ENCODE peak calls at places on chromosomes 3 and 15, in eight cellular contexts. K is NCI-H1417; O is T-helper 17 cell; C is AG10803; U is NCI-H1092; Y is cardiac muscle cell; P is activated CD4-positive, alpha-beta memory T cell treated with anti-CD3 and anti-CD28 coated beads, Interleukin-2, amount 10 ng/mL, durations not matched to agents 7 days and 5 days; Q is astrocyte of the hippocampus. M is an unnamed sample.

GRCh38 chr3:66039590-66039887 is 821 bp upstream of the MAGI1 start:
- DNase-seq in K (peak), O (no peak), C (peak), U (no peak), Y (peak), P (no peak), Q (no peak), M (peak)

GRCh38 chr3:29065211-29065785 is 215.6 kb upstream of the RBMS3 start:
- DNase-seq in K (peak), O (no peak), C (peak), U (peak), Y (peak), P (no peak), Q (peak), M (peak)

GRCh38 chr3:15499536-15499935 is 22.0 kb downstream of the COLQ start:
- DNase-seq in K (no peak), O (no peak), C (peak), U (no peak), Y (no peak), P (no peak), Q (no peak), M (peak)

GRCh38 chr15:56124391-56124790 is 119.3 kb downstream of the RFX7 start:
- DNase-seq in K (no peak), O (no peak), C (no peak), U (no peak), Y (no peak), P (no peak), Q (no peak), M (peak)

GRCh38 chr3:52200981-52201679 is 3.2 kb downstream of the ALAS1 start:
- DNase-seq in K (no peak), O (no peak), C (no peak), U (no peak), Y (no peak), P (no peak), Q (no peak), M (peak)

GRCh38 chr3:37198996-37199395 is 24.6 kb upstream of the LRRFIP2 start:
- DNase-seq in K (no peak), O (no peak), C (peak), U (no peak), Y (no peak), P (no peak), Q (peak), M (peak)

GRCh38 chr3:113008117-113008516 is 17.3 kb downstream of the GTPBP8 start:
- DNase-seq in K (no peak), O (no peak), C (peak), U (no peak), Y (no peak), P (no peak), Q (no peak), M (no peak)

GRCh38 chr3:129690406-129690805 is 83.9 kb upstream of the PLXND1 start:
- DNase-seq in K (peak), O (no peak), C (peak), U (peak), Y (peak), P (peak), Q (peak), M (peak)

GRCh38 chr3:177729939-177730700 is 532.8 kb upstream of the TBL1XR1 start:
- DNase-seq in K (peak), O (no peak), C (peak), U (peak), Y (no peak), P (no peak), Q (peak), M (no peak)

GRCh38 chr3:65960087-65960486 is 78.6 kb downstream of the MAGI1 start:
- DNase-seq in K (no peak), O (no peak), C (peak), U (no peak), Y (no peak), P (no peak), Q (peak), M (peak)

GRCh38 chr3:196938124-196938523 is 4.2 kb downstream of the NCBP2 start:
- DNase-seq in K (no peak), O (no peak), C (no peak), U (no peak), Y (no peak), P (no peak), Q (no peak), M (no peak)

GRCh38 chr15:83474578-83474977 is 27.4 kb downstream of the SH3GL3 start:
- DNase-seq in K (no peak), O (no peak), C (no peak), U (no peak), Y (no peak), P (no peak), Q (no peak), M (no peak)

GRCh38 chr3:126798521-126798920 is 94.5 kb downstream of the CHCHD6 start:
- DNase-seq in K (no peak), O (no peak), C (no peak), U (no peak), Y (no peak), P (no peak), Q (peak), M (peak)

GRCh38 chr3:882526-882925 is 210.3 kb upstream of the CNTN6 start:
- DNase-seq in K (no peak), O (no peak), C (peak), U (no peak), Y (no peak), P (no peak), Q (peak), M (peak)

GRCh38 chr3:107798381-107798780 is 275.6 kb downstream of the BBX start:
- DNase-seq in K (no peak), O (no peak), C (peak), U (no peak), Y (no peak), P (no peak), Q (peak), M (peak)

GRCh38 chr3:11499144-11499543 is 144.6 kb downstream of the VGLL4 start:
- DNase-seq in K (no peak), O (no peak), C (peak), U (no peak), Y (no peak), P (no peak), Q (peak), M (peak)

GRCh38 chr3:127694467-127695215 is 21.9 kb downstream of the ABTB1 start:
- DNase-seq in K (peak), O (peak), C (peak), U (peak), Y (no peak), P (peak), Q (peak), M (no peak)

GRCh38 chr15:78059110-78059839 is 18.2 kb downstream of the TBC1D2B start:
- DNase-seq in K (no peak), O (no peak), C (no peak), U (no peak), Y (no peak), P (no peak), Q (no peak), M (no peak)

GRCh38 chr15:56886450-56886856 is 32.0 kb upstream of the TCF12 start:
- DNase-seq in K (no peak), O (no peak), C (no peak), U (no peak), Y (no peak), P (no peak), Q (no peak), M (peak)

GRCh38 chr15:62985768-62986167 is 56.8 kb upstream of the TPM1 start:
- DNase-seq in K (no peak), O (no peak), C (peak), U (no peak), Y (no peak), P (no peak), Q (peak), M (peak)

GRCh38 chr3:101973163-101973505 is 123.8 kb downstream of the NFKBIZ start:
- DNase-seq in K (no peak), O (no peak), C (no peak), U (no peak), Y (no peak), P (no peak), Q (no peak), M (no peak)

GRCh38 chr15:91965501-91966180 is 112.1 kb downstream of the SLCO3A1 start:
- DNase-seq in K (no peak), O (no peak), C (peak), U (no peak), Y (no peak), P (no peak), Q (peak), M (peak)

GRCh38 chr3:66582721-66583141 is 81.9 kb upstream of the LRIG1 start:
- DNase-seq in K (no peak), O (no peak), C (peak), U (no peak), Y (no peak), P (peak), Q (peak), M (peak)

GRCh38 chr3:51622868-51623267 is 48.2 kb upstream of the TEX264 start:
- DNase-seq in K (no peak), O (no peak), C (peak), U (peak), Y (no peak), P (no peak), Q (no peak), M (peak)

GRCh38 chr15:69939513-69940440 is 157.9 kb downstream of the TLE3 start:
- DNase-seq in K (no peak), O (no peak), C (no peak), U (no peak), Y (peak), P (no peak), Q (peak), M (no peak)

GRCh38 chr3:185381321-185381720 is 18.4 kb downstream of the MAP3K13 start:
- DNase-seq in K (no peak), O (no peak), C (no peak), U (no peak), Y (no peak), P (no peak), Q (no peak), M (no peak)

GRCh38 chr3:11021611-11022011 is 29.1 kb downstream of the SLC6A1 start:
- DNase-seq in K (no peak), O (no peak), C (no peak), U (no peak), Y (no peak), P (no peak), Q (no peak), M (no peak)

GRCh38 chr3:106332884-106333283 is 464.1 kb upstream of the CBLB start:
- DNase-seq in K (no peak), O (no peak), C (no peak), U (no peak), Y (no peak), P (peak), Q (no peak), M (peak)

GRCh38 chr15:80450811-80451321 is 46.7 kb downstream of the ARNT2 start:
- DNase-seq in K (no peak), O (no peak), C (no peak), U (no peak), Y (no peak), P (no peak), Q (no peak), M (no peak)

GRCh38 chr15:89226359-89227221 is 5.2 kb upstream of the RLBP1 start:
- DNase-seq in K (no peak), O (no peak), C (no peak), U (no peak), Y (no peak), P (no peak), Q (no peak), M (no peak)

GRCh38 chr3:37181766-37182165 is 7.4 kb upstream of the LRRFIP2 start:
- DNase-seq in K (no peak), O (no peak), C (peak), U (no peak), Y (no peak), P (no peak), Q (no peak), M (no peak)

GRCh38 chr3:33826688-33827087 is 28.3 kb downstream of the PDCD6IP start:
- DNase-seq in K (no peak), O (no peak), C (peak), U (no peak), Y (no peak), P (no peak), Q (no peak), M (peak)